ENCODE peak calls at places on chromosome 14, in ten cellular contexts. One of them, this sample, is unnamed.

GRCh38 chr14:74793506-74794155 is 30.5 kb downstream of the YLPM1 start:
- DNase-seq in MM.1S: no peak
- DNase-seq in uterus: no peak
- DNase-seq in heart right ventricle: no peak
- DNase-seq in A673: peak; percentile 43
- DNase-seq in suprapubic skin: no peak
- DNase-seq in adrenal gland: no peak
- DNase-seq in left ventricle myocardium inferior: no peak
- DNase-seq in heart left ventricle: no peak
- DNase-seq in cardiac muscle cell: no peak
- DNase-seq in this sample: no peak

GRCh38 chr14:103846569-103847438 is 571 bp downstream of the PPP1R13B start:
- DNase-seq in MM.1S: peak; percentile 35
- DNase-seq in cardiac muscle cell: peak; percentile 49
- DNase-seq in uterus: no peak
- DNase-seq in adrenal gland: no peak
- DNase-seq in suprapubic skin: peak; percentile 71
- DNase-seq in left ventricle myocardium inferior: peak; percentile 57
- DNase-seq in A673: no peak
- DNase-seq in heart right ventricle: peak; percentile 47
- DNase-seq in heart left ventricle: peak; percentile 80
- DNase-seq in this sample: no peak

GRCh38 chr14:95515080-95515489 is 1.4 kb downstream of the SYNE3 start:
- DNase-seq in suprapubic skin: peak; percentile 78
- DNase-seq in uterus: no peak
- DNase-seq in heart right ventricle: no peak
- DNase-seq in MM.1S: peak; percentile 52
- DNase-seq in adrenal gland: peak; percentile 54
- DNase-seq in A673: peak; percentile 90
- DNase-seq in heart left ventricle: peak; percentile 74
- DNase-seq in left ventricle myocardium inferior: peak; percentile 67
- DNase-seq in cardiac muscle cell: no peak
- DNase-seq in this sample: peak; percentile 70

GRCh38 chr14:68718033-68718725 is 74.7 kb downstream of the ZFP36L1 start:
- DNase-seq in cardiac muscle cell: no peak
- DNase-seq in A673: no peak
- DNase-seq in uterus: no peak
- DNase-seq in left ventricle myocardium inferior: no peak
- DNase-seq in MM.1S: no peak
- DNase-seq in adrenal gland: no peak
- DNase-seq in heart right ventricle: no peak
- DNase-seq in heart left ventricle: no peak
- DNase-seq in suprapubic skin: no peak
- DNase-seq in this sample: no peak

GRCh38 chr14:94574336-94574735 is 6.9 kb upstream of the SERPINA5 start:
- DNase-seq in uterus: no peak
- DNase-seq in suprapubic skin: no peak
- DNase-seq in heart left ventricle: no peak
- DNase-seq in heart right ventricle: no peak
- DNase-seq in cardiac muscle cell: no peak
- DNase-seq in adrenal gland: no peak
- DNase-seq in MM.1S: no peak
- DNase-seq in left ventricle myocardium inferior: no peak
- DNase-seq in A673: no peak
- DNase-seq in this sample: no peak

GRCh38 chr14:103093856-103094405 is 594 bp upstream of the EXOC3L4 start:
- DNase-seq in A673: no peak
- DNase-seq in MM.1S: no peak
- DNase-seq in heart left ventricle: peak; percentile 25
- DNase-seq in heart right ventricle: no peak
- DNase-seq in left ventricle myocardium inferior: no peak
- DNase-seq in adrenal gland: no peak
- DNase-seq in cardiac muscle cell: no peak
- DNase-seq in suprapubic skin: no peak
- DNase-seq in uterus: no peak
- DNase-seq in this sample: no peak

GRCh38 chr14:54902521-54903420 is at the start of gene GCH1:
- DNase-seq in heart left ventricle: peak; percentile 85
- DNase-seq in suprapubic skin: peak; percentile 76
- DNase-seq in A673: peak; percentile 81
- DNase-seq in heart right ventricle: peak; percentile 65
- DNase-seq in uterus: peak; percentile 32
- DNase-seq in cardiac muscle cell: peak; percentile 92
- DNase-seq in MM.1S: peak; percentile 63
- DNase-seq in left ventricle myocardium inferior: peak; percentile 67
- DNase-seq in adrenal gland: peak; percentile 33
- DNase-seq in this sample: peak; percentile 75

GRCh38 chr14:58861546-58861945 is 223.8 kb downstream of the DACT1 start:
- DNase-seq in left ventricle myocardium inferior: no peak
- DNase-seq in uterus: no peak
- DNase-seq in heart right ventricle: no peak
- DNase-seq in adrenal gland: no peak
- DNase-seq in suprapubic skin: no peak
- DNase-seq in cardiac muscle cell: no peak
- DNase-seq in MM.1S: no peak
- DNase-seq in heart left ventricle: no peak
- DNase-seq in A673: no peak
- DNase-seq in this sample: no peak

GRCh38 chr14:64733899-64734298 is 29.7 kb downstream of the PLEKHG3 start:
- DNase-seq in heart left ventricle: no peak
- DNase-seq in A673: no peak
- DNase-seq in heart right ventricle: no peak
- DNase-seq in adrenal gland: no peak
- DNase-seq in cardiac muscle cell: no peak
- DNase-seq in MM.1S: no peak
- DNase-seq in uterus: no peak
- DNase-seq in suprapubic skin: no peak
- DNase-seq in left ventricle myocardium inferior: no peak
- DNase-seq in this sample: no peak

GRCh38 chr14:64734990-64735389 is 30.8 kb downstream of the PLEKHG3 start:
- DNase-seq in cardiac muscle cell: no peak
- DNase-seq in suprapubic skin: no peak
- DNase-seq in uterus: no peak
- DNase-seq in adrenal gland: no peak
- DNase-seq in heart right ventricle: no peak
- DNase-seq in A673: no peak
- DNase-seq in left ventricle myocardium inferior: peak; percentile 11
- DNase-seq in heart left ventricle: no peak
- DNase-seq in MM.1S: no peak
- DNase-seq in this sample: no peak

GRCh38 chr14:64737391-64738305 is 33.4 kb downstream of the PLEKHG3 start:
- DNase-seq in uterus: no peak
- DNase-seq in suprapubic skin: no peak
- DNase-seq in adrenal gland: no peak
- DNase-seq in cardiac muscle cell: no peak
- DNase-seq in left ventricle myocardium inferior: no peak
- DNase-seq in A673: no peak
- DNase-seq in heart right ventricle: no peak
- DNase-seq in heart left ventricle: no peak
- DNase-seq in MM.1S: no peak
- DNase-seq in this sample: no peak

GRCh38 chr14:64738306-64738879 is 34.2 kb downstream of the PLEKHG3 start:
- DNase-seq in left ventricle myocardium inferior: no peak
- DNase-seq in A673: no peak
- DNase-seq in heart left ventricle: no peak
- DNase-seq in MM.1S: no peak
- DNase-seq in cardiac muscle cell: no peak
- DNase-seq in suprapubic skin: no peak
- DNase-seq in heart right ventricle: no peak
- DNase-seq in adrenal gland: no peak
- DNase-seq in uterus: no peak
- DNase-seq in this sample: no peak

GRCh38 chr14:64736271-64737131 is 32.3 kb downstream of the PLEKHG3 start:
- DNase-seq in MM.1S: no peak
- DNase-seq in suprapubic skin: no peak
- DNase-seq in cardiac muscle cell: no peak
- DNase-seq in heart right ventricle: no peak
- DNase-seq in left ventricle myocardium inferior: peak; percentile 19
- DNase-seq in heart left ventricle: no peak
- DNase-seq in uterus: no peak
- DNase-seq in A673: no peak
- DNase-seq in adrenal gland: no peak
- DNase-seq in this sample: peak; percentile 65
- TF ChIP-seq CTCF in MM.1S: no peak
- TF ChIP-seq CTCF in suprapubic skin: no peak
- TF ChIP-seq CTCF in cardiac muscle cell: no peak
- TF ChIP-seq CTCF in heart right ventricle: no peak
- TF ChIP-seq CTCF in left ventricle myocardium inferior: no peak
- TF ChIP-seq CTCF in heart left ventricle: no peak
- TF ChIP-seq CTCF in uterus: no peak
- TF ChIP-seq CTCF in A673: no peak
- TF ChIP-seq CTCF in adrenal gland: no peak
- TF ChIP-seq CTCF in this sample: no peak

DNA sequence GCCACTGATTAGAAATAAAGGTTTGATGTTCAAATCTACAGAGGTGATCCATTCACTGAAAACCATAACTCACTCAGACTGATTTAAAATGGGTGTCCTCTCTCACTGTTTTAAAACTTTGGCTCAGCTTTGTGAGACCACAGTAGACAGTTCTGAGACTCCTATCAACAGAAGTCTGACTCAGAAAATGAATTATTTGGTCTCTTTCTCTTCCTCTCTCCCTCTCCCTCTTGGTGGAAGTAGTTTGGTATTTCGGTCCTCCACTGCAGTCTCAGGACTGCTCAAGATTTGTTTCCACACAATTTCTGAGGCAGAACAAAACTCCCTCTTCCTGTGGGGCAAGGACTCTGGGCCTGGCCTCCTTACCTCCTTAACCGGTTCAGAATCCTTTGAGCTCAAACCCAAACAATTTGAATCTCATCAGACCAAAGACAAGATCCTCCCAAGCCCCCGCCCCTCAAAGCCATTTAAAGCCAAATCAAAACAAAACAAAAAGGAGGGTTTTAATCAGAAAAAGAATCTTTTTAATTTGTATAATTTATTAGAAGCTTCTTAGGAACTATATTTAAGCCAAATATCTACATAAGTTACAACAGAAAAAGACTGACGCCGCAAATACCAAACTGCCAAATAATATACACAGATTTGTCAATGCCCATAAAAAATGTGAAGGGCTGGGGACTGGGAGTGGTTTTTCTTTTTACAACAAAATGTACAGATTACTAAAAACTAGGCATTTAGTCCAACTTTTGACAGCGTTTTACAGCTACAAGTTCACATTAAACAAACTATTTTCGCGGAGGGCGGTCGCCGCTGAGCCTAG is 3.9 kb downstream of the NKX2-1 start:
- DNase-seq in heart left ventricle: no peak
- DNase-seq in heart right ventricle: no peak
- DNase-seq in suprapubic skin: no peak
- DNase-seq in cardiac muscle cell: no peak
- DNase-seq in adrenal gland: no peak
- DNase-seq in MM.1S: no peak
- DNase-seq in uterus: no peak
- DNase-seq in A673: no peak
- DNase-seq in left ventricle myocardium inferior: no peak
- DNase-seq in this sample: no peak
- H3K27me3 ChIP-seq in heart left ventricle: peaks cover 99% of the 10 kb centered on the region
- H3K27me3 ChIP-seq in heart right ventricle: peaks cover 63% of the 10 kb centered on the region
- H3K27me3 ChIP-seq in suprapubic skin: peaks cover 99% of the 10 kb centered on the region
- H3K27me3 ChIP-seq in cardiac muscle cell: peaks cover 100% of the 10 kb centered on the region
- H3K27me3 ChIP-seq in adrenal gland: peaks cover 89% of the 10 kb centered on the region
- H3K27me3 ChIP-seq in MM.1S: no peaks in the 10 kb centered on the region
- H3K27me3 ChIP-seq in uterus: peaks cover 54% of the 10 kb centered on the region
- H3K27me3 ChIP-seq in A673: peaks cover 100% of the 10 kb centered on the region
- H3K27me3 ChIP-seq in left ventricle myocardium inferior: peaks cover 100% of the 10 kb centered on the region
- H3K27me3 ChIP-seq in this sample: peaks cover 85% of the 10 kb centered on the region

GRCh38 chr14:96727076-96727475 is 70.1 kb upstream of the VRK1 start:
- DNase-seq in heart right ventricle: no peak
- DNase-seq in left ventricle myocardium inferior: no peak
- DNase-seq in MM.1S: no peak
- DNase-seq in cardiac muscle cell: no peak
- DNase-seq in A673: no peak
- DNase-seq in heart left ventricle: no peak
- DNase-seq in suprapubic skin: no peak
- DNase-seq in adrenal gland: no peak
- DNase-seq in uterus: no peak
- DNase-seq in this sample: no peak

GRCh38 chr14:96727490-96727889 is 69.7 kb upstream of the VRK1 start:
- DNase-seq in MM.1S: no peak
- DNase-seq in cardiac muscle cell: no peak
- DNase-seq in uterus: no peak
- DNase-seq in heart left ventricle: no peak
- DNase-seq in heart right ventricle: no peak
- DNase-seq in suprapubic skin: no peak
- DNase-seq in left ventricle myocardium inferior: no peak
- DNase-seq in adrenal gland: no peak
- DNase-seq in A673: no peak
- DNase-seq in this sample: no peak

GRCh38 chr14:96730386-96730785 is 66.8 kb upstream of the VRK1 start:
- DNase-seq in MM.1S: no peak
- DNase-seq in left ventricle myocardium inferior: no peak
- DNase-seq in suprapubic skin: no peak
- DNase-seq in uterus: no peak
- DNase-seq in adrenal gland: no peak
- DNase-seq in A673: no peak
- DNase-seq in heart right ventricle: no peak
- DNase-seq in cardiac muscle cell: no peak
- DNase-seq in heart left ventricle: no peak
- DNase-seq in this sample: no peak

GRCh38 chr14:96725232-96725631 is 72.0 kb upstream of the VRK1 start:
- DNase-seq in A673: no peak
- DNase-seq in adrenal gland: no peak
- DNase-seq in cardiac muscle cell: no peak
- DNase-seq in left ventricle myocardium inferior: no peak
- DNase-seq in heart right ventricle: no peak
- DNase-seq in suprapubic skin: no peak
- DNase-seq in MM.1S: no peak
- DNase-seq in heart left ventricle: no peak
- DNase-seq in uterus: no peak
- DNase-seq in this sample: no peak

GRCh38 chr14:96727980-96728717 is 69.0 kb upstream of the VRK1 start:
- DNase-seq in heart left ventricle: no peak
- DNase-seq in left ventricle myocardium inferior: no peak
- DNase-seq in MM.1S: no peak
- DNase-seq in adrenal gland: no peak
- DNase-seq in heart right ventricle: no peak
- DNase-seq in A673: no peak
- DNase-seq in cardiac muscle cell: no peak
- DNase-seq in uterus: no peak
- DNase-seq in suprapubic skin: no peak
- DNase-seq in this sample: no peak
- H3K4me1 ChIP-seq in heart left ventricle: no peaks in the 10 kb centered on the region
- H3K4me1 ChIP-seq in left ventricle myocardium inferior: no peaks in the 10 kb centered on the region
- H3K4me1 ChIP-seq in MM.1S: no peaks in the 10 kb centered on the region
- H3K4me1 ChIP-seq in adrenal gland: no peaks in the 10 kb centered on the region
- H3K4me1 ChIP-seq in heart right ventricle: no peaks in the 10 kb centered on the region
- H3K4me1 ChIP-seq in A673: peaks cover 10% of the 10 kb centered on the region
- H3K4me1 ChIP-seq in cardiac muscle cell: no peaks in the 10 kb centered on the region
- H3K4me1 ChIP-seq in uterus: no peaks in the 10 kb centered on the region
- H3K4me1 ChIP-seq in suprapubic skin: no peaks in the 10 kb centered on the region
- H3K4me1 ChIP-seq in this sample: no peaks in the 10 kb centered on the region

DNA sequence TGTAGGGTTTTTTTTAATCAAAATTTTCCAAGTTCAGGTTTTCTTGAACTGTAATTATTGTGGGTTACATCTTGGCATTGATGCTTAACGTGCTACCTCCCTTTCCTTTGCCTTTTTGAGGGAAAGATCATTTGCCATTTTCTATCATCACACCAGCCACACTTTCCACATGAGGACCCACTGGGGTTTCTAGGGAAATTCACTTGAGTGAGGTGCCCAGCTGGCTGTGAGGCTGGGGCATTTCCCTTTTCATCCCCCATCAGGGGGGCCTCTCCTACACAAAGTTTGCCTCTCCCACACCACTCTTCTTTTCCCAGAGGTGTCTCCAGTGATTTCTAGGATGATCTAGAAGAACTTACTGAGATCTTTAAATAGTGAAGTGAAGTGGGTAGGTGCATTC is 335.7 kb downstream of the BMP4 start:
- DNase-seq in left ventricle myocardium inferior: no peak
- DNase-seq in MM.1S: no peak
- DNase-seq in cardiac muscle cell: no peak
- DNase-seq in uterus: no peak
- DNase-seq in heart left ventricle: no peak
- DNase-seq in heart right ventricle: no peak
- DNase-seq in suprapubic skin: no peak
- DNase-seq in adrenal gland: no peak
- DNase-seq in A673: no peak
- DNase-seq in this sample: no peak
- TF ChIP-seq CTCF in left ventricle myocardium inferior: no peak
- TF ChIP-seq CTCF in MM.1S: no peak
- TF ChIP-seq CTCF in cardiac muscle cell: no peak
- TF ChIP-seq CTCF in uterus: no peak
- TF ChIP-seq CTCF in heart left ventricle: no peak
- TF ChIP-seq CTCF in heart right ventricle: no peak
- TF ChIP-seq CTCF in suprapubic skin: no peak
- TF ChIP-seq CTCF in adrenal gland: no peak
- TF ChIP-seq CTCF in A673: no peak
- TF ChIP-seq CTCF in this sample: no peak

This sample was measured in tibial artery.